ENCODE peak calls at places on chromosomes 5 and 9, in six cellular contexts. X is HT-29, Q is GM13977, J is left ventricle myocardium inferior, G is pons, H is smooth muscle cell of the brain vasculature. C is an unnamed sample.

GRCh38 chr5:17189381-17190036 is 27.9 kb upstream of the BASP1 start:
- DNase-seq in G (peak; percentile 75), J (peak; percentile 70), Q (peak; percentile 43), X (peak; percentile 97), H (peak; percentile 84), C (no peak)

GRCh38 chr9:123542435-123543225 is 186.6 kb downstream of the CRB2 start:
- DNase-seq in Q (no peak), H (no peak), J (no peak), X (no peak), G (no peak), C (no peak)

GRCh38 chr5:6734243-6734695 is 21.0 kb downstream of the TENT4A start:
- DNase-seq in X (no peak), Q (no peak), J (peak; percentile 32), G (no peak), H (no peak), C (no peak)

GRCh38 chr5:92916036-92916435 is 665.0 kb downstream of the NR2F1-AS1 start:
- DNase-seq in Q (no peak), G (peak; percentile 53), J (no peak), X (peak; percentile 41), H (no peak), C (no peak)

GRCh38 chr5:6576861-6577501 is 55.9 kb downstream of the NSUN2 start:
- DNase-seq in Q (peak; percentile 73), J (no peak), H (peak; percentile 7), X (peak; percentile 84), G (peak; percentile 26), C (no peak)

GRCh38 chr9:114231218-114232090 is 76.1 kb downstream of the COL27A1 start:
- DNase-seq in Q (no peak), J (no peak), X (no peak), H (no peak), G (no peak), C (no peak)

GRCh38 chr5:55037816-55038379 is 13.8 kb downstream of the GZMK start:
- DNase-seq in G (no peak), H (no peak), Q (no peak), J (no peak), X (no peak), C (no peak)

GRCh38 chr5:149702607-149702952 is 27.5 kb upstream of the PPARGC1B start:
- DNase-seq in Q (no peak), X (no peak), H (no peak), G (no peak), J (no peak), C (no peak)

GRCh38 chr5:23627976-23628375 is 120.6 kb downstream of the PRDM9 start:
- DNase-seq in G (no peak), X (no peak), H (no peak), J (no peak), Q (no peak), C (no peak)

GRCh38 chr5:142385194-142385593 is 60.4 kb upstream of the SPRY4 start:
- DNase-seq in Q (no peak), X (no peak), J (no peak), H (no peak), G (no peak), C (no peak)

GRCh38 chr5:160333726-160334125 is 21.4 kb upstream of the CCNJL start:
- DNase-seq in J (no peak), X (no peak), H (no peak), G (no peak), Q (no peak), C (no peak)

GRCh38 chr5:103605277-103605676 is 42.7 kb upstream of the NUDT12 start:
- DNase-seq in J (no peak), X (no peak), H (no peak), Q (no peak), G (no peak), C (no peak)

GRCh38 chr5:157290981-157291711 is 25.2 kb downstream of the CYFIP2 start:
- DNase-seq in H (no peak), Q (peak; percentile 47), J (no peak), X (peak; percentile 87), G (no peak), C (peak; percentile 41)

GRCh38 chr9:86795047-86795437 is 152.3 kb downstream of the GAS1 start:
- DNase-seq in Q (no peak), H (no peak), G (no peak), X (no peak), J (no peak), C (peak; percentile 84)

GRCh38 chr5:136425914-136426313 is 60.6 kb upstream of the TRPC7 start:
- DNase-seq in Q (no peak), X (no peak), H (no peak), G (no peak), J (no peak), C (no peak)

GRCh38 chr9:35716236-35716635 is 15.8 kb downstream of the TLN1 start:
- DNase-seq in J (no peak), Q (no peak), X (peak; percentile 11), G (no peak), H (no peak), C (no peak)

GRCh38 chr9:134165357-134166315 is 1.3 kb upstream of the RNU6ATAC start:
- DNase-seq in G (peak; percentile 35), J (no peak), Q (no peak), H (no peak), X (no peak), C (no peak)

GRCh38 chr5:71794061-71794695 is 75.1 kb downstream of the CARTPT start:
- DNase-seq in Q (no peak), G (no peak), X (no peak), J (no peak), H (no peak), C (no peak)

GRCh38 chr9:107751522-107752235 is 262.1 kb upstream of the KLF4 start:
- DNase-seq in H (no peak), G (peak; percentile 25), X (peak; percentile 82), J (no peak), Q (peak; percentile 57), C (no peak)

GRCh38 chr5:891117-891836 is 1.3 kb downstream of the BRD9 start:
- DNase-seq in G (no peak), J (no peak), H (no peak), Q (no peak), X (peak; percentile 88), C (no peak)

GRCh38 chr5:171954721-171955120 is 51.7 kb downstream of the FBXW11 start:
- DNase-seq in G (no peak), Q (no peak), X (no peak), H (no peak), J (no peak), C (no peak)

GRCh38 chr9:115211413-115212204 is 93.7 kb upstream of the TNC start:
- DNase-seq in H (no peak), X (no peak), G (no peak), Q (peak; percentile 12), J (no peak), C (no peak)

GRCh38 chr5:39420482-39421145 is 4.2 kb downstream of the DAB2 start:
- DNase-seq in J (peak; percentile 69), G (peak; percentile 71), Q (no peak), H (no peak), X (no peak), C (no peak)

GRCh38 chr5:22615964-22616363 is 237.2 kb downstream of the CDH12 start:
- DNase-seq in J (no peak), Q (no peak), H (no peak), X (no peak), G (no peak), C (no peak)

GRCh38 chr9:89357331-89358197 is 39.3 kb downstream of the SECISBP2 start:
- DNase-seq in J (no peak), G (no peak), H (no peak), X (no peak), Q (no peak), C (no peak)

GRCh38 chr5:41856644-41857491 is 13.4 kb downstream of the OXCT1 start:
- DNase-seq in H (peak; percentile 65), X (peak; percentile 94), G (peak; percentile 87), Q (peak; percentile 36), J (no peak), C (no peak)

GRCh38 chr9:70556736-70557135 is 142.3 kb upstream of the KLF9 start:
- DNase-seq in Q (no peak), H (no peak), X (no peak), G (no peak), J (no peak), C (no peak)

GRCh38 chr5:41433552-41434181 is 76.7 kb downstream of the PLCXD3 start:
- DNase-seq in H (no peak), X (no peak), Q (no peak), J (no peak), G (no peak), C (no peak)

GRCh38 chr5:10635257-10635860 is 71.5 kb downstream of the ANKRD33B start:
- DNase-seq in G (no peak), H (no peak), X (no peak), Q (peak; percentile 90), J (no peak), C (no peak)

GRCh38 chr5:96509721-96510383 is 76.8 kb upstream of the PCSK1 start:
- DNase-seq in Q (no peak), X (no peak), H (no peak), G (no peak), J (no peak), C (no peak)

GRCh38 chr5:33892419-33893151 is 795 bp upstream of the ADAMTS12 start:
- DNase-seq in G (no peak), H (no peak), X (peak; percentile 7), Q (no peak), J (no peak), C (no peak)

GRCh38 chr5:172525633-172526360 is 71.5 kb upstream of the SH3PXD2B start:
- DNase-seq in G (no peak), Q (no peak), J (no peak), X (no peak), H (no peak), C (peak; percentile 9)

GRCh38 chr9:127417130-127418036 is 6.8 kb upstream of the ZNF79 start:
- DNase-seq in G (no peak), H (no peak), Q (no peak), X (no peak), J (no peak), C (no peak)

GRCh38 chr5:59489551-59489950 is 404.0 kb downstream of the PDE4D start:
- DNase-seq in G (no peak), H (no peak), X (no peak), J (no peak), Q (no peak), C (no peak)

GRCh38 chr5:150122158-150122510 is 33.5 kb downstream of the PDGFRB start:
- DNase-seq in H (no peak), G (no peak), Q (peak; percentile 90), J (no peak), X (peak; percentile 66), C (peak; percentile 57)

GRCh38 chr5:59099270-59099994 is 516.6 kb downstream of the RAB3C start:
- DNase-seq in H (no peak), G (no peak), X (peak; percentile 65), J (no peak), Q (no peak), C (no peak)

C was measured in left lung.